ENCODE peak calls at places on chromosomes 16 and 17, in six cellular contexts. One of them, this sample, is unnamed. For H3K4me1, the result is how much of the 10 kb centered on the place peaks cover.

GRCh38 chr16:80693553-80693952 is 110.8 kb downstream of the CDYL2 start:
- DNase-seq in stomach: no peak
- DNase-seq in upper lobe of left lung: no peak
- DNase-seq in suprapubic skin: no peak
- DNase-seq in GM12878: no peak
- DNase-seq in sigmoid colon: no peak
- DNase-seq in this sample: no peak

GRCh38 chr17:69967910-69968411 is 107.1 kb upstream of the KCNJ16 start:
- DNase-seq in GM12878: no peak
- DNase-seq in upper lobe of left lung: no peak
- DNase-seq in sigmoid colon: no peak
- DNase-seq in stomach: no peak
- DNase-seq in suprapubic skin: no peak
- DNase-seq in this sample: no peak

GRCh38 chr16:68085259-68086071 is at the start of gene NFATC3:
- DNase-seq in GM12878: no peak
- DNase-seq in suprapubic skin: peak
- DNase-seq in sigmoid colon: peak
- DNase-seq in upper lobe of left lung: peak
- DNase-seq in stomach: peak
- DNase-seq in this sample: peak

GRCh38 chr16:88383401-88384221 is 852 bp downstream of the ZNF469 start:
- DNase-seq in upper lobe of left lung: no peak
- DNase-seq in GM12878: no peak
- DNase-seq in stomach: peak
- DNase-seq in sigmoid colon: peak
- DNase-seq in suprapubic skin: no peak
- DNase-seq in this sample: no peak

GRCh38 chr17:72266099-72266852 is 145.5 kb downstream of the SOX9 start:
- DNase-seq in suprapubic skin: no peak
- DNase-seq in GM12878: no peak
- DNase-seq in sigmoid colon: no peak
- DNase-seq in stomach: no peak
- DNase-seq in upper lobe of left lung: no peak
- DNase-seq in this sample: no peak

GRCh38 chr16:67548265-67549126 is 13.8 kb upstream of the CTCF start:
- DNase-seq in upper lobe of left lung: no peak
- DNase-seq in suprapubic skin: no peak
- DNase-seq in stomach: no peak
- DNase-seq in GM12878: no peak
- DNase-seq in sigmoid colon: peak
- DNase-seq in this sample: no peak

GRCh38 chr16:27408602-27409031 is 6.6 kb downstream of the IL21R start:
- DNase-seq in suprapubic skin: no peak
- DNase-seq in stomach: no peak
- DNase-seq in sigmoid colon: no peak
- DNase-seq in upper lobe of left lung: no peak
- DNase-seq in GM12878: peak
- DNase-seq in this sample: no peak

GRCh38 chr16:74052006-74052405 is 244.6 kb upstream of the PSMD7 start:
- DNase-seq in upper lobe of left lung: no peak
- DNase-seq in sigmoid colon: no peak
- DNase-seq in stomach: no peak
- DNase-seq in suprapubic skin: no peak
- DNase-seq in GM12878: no peak
- DNase-seq in this sample: no peak

GRCh38 chr17:3963214-3964201 is 729 bp downstream of the ATP2A3 start:
- DNase-seq in sigmoid colon: no peak
- DNase-seq in suprapubic skin: no peak
- DNase-seq in upper lobe of left lung: peak
- DNase-seq in GM12878: no peak
- DNase-seq in stomach: peak
- DNase-seq in this sample: peak

GRCh38 chr16:30353438-30354129 is 1.5 kb downstream of the CD2BP2 start:
- DNase-seq in upper lobe of left lung: no peak
- DNase-seq in stomach: no peak
- DNase-seq in sigmoid colon: no peak
- DNase-seq in GM12878: no peak
- DNase-seq in suprapubic skin: no peak
- DNase-seq in this sample: peak

GRCh38 chr17:17075037-17075755 is 32.9 kb downstream of the MPRIP start:
- DNase-seq in stomach: no peak
- DNase-seq in upper lobe of left lung: no peak
- DNase-seq in sigmoid colon: peak
- DNase-seq in GM12878: no peak
- DNase-seq in suprapubic skin: no peak
- DNase-seq in this sample: no peak

GRCh38 chr17:82921426-82921825 is 81.6 kb upstream of the ZNF750 start:
- DNase-seq in sigmoid colon: no peak
- DNase-seq in upper lobe of left lung: no peak
- DNase-seq in stomach: no peak
- DNase-seq in suprapubic skin: no peak
- DNase-seq in GM12878: no peak
- DNase-seq in this sample: no peak

GRCh38 chr17:29645516-29646051 is 22.9 kb upstream of the CORO6 start:
- DNase-seq in sigmoid colon: peak
- DNase-seq in stomach: peak
- DNase-seq in GM12878: no peak
- DNase-seq in suprapubic skin: peak
- DNase-seq in upper lobe of left lung: peak
- DNase-seq in this sample: peak
- TF ChIP-seq EP300 in sigmoid colon: no peak
- TF ChIP-seq EP300 in stomach: no peak
- TF ChIP-seq EP300 in GM12878: no peak
- TF ChIP-seq EP300 in suprapubic skin: peak
- TF ChIP-seq EP300 in upper lobe of left lung: peak
- TF ChIP-seq EP300 in this sample: no peak

GRCh38 chr16:14476183-14476582 is 153.9 kb downstream of the PARN start:
- DNase-seq in suprapubic skin: no peak
- DNase-seq in stomach: no peak
- DNase-seq in upper lobe of left lung: no peak
- DNase-seq in sigmoid colon: no peak
- DNase-seq in GM12878: no peak
- DNase-seq in this sample: no peak

GRCh38 chr16:14470788-14471187 is 159.3 kb downstream of the PARN start:
- DNase-seq in sigmoid colon: no peak
- DNase-seq in suprapubic skin: no peak
- DNase-seq in GM12878: no peak
- DNase-seq in upper lobe of left lung: no peak
- DNase-seq in stomach: no peak
- DNase-seq in this sample: no peak

GRCh38 chr16:14472357-14472756 is 157.7 kb downstream of the PARN start:
- DNase-seq in upper lobe of left lung: no peak
- DNase-seq in suprapubic skin: no peak
- DNase-seq in GM12878: no peak
- DNase-seq in stomach: no peak
- DNase-seq in sigmoid colon: no peak
- DNase-seq in this sample: no peak

GRCh38 chr16:14473488-14473887 is 156.6 kb downstream of the PARN start:
- DNase-seq in upper lobe of left lung: no peak
- DNase-seq in stomach: no peak
- DNase-seq in sigmoid colon: no peak
- DNase-seq in GM12878: no peak
- DNase-seq in suprapubic skin: no peak
- DNase-seq in this sample: no peak

GRCh38 chr16:14475370-14476139 is 154.5 kb downstream of the PARN start:
- DNase-seq in stomach: peak
- DNase-seq in GM12878: no peak
- DNase-seq in sigmoid colon: no peak
- DNase-seq in suprapubic skin: no peak
- DNase-seq in upper lobe of left lung: peak
- DNase-seq in this sample: no peak
- TF ChIP-seq POLR2AphosphoS5 in stomach: no peak
- TF ChIP-seq POLR2AphosphoS5 in GM12878: no peak
- TF ChIP-seq POLR2AphosphoS5 in sigmoid colon: no peak
- TF ChIP-seq POLR2AphosphoS5 in suprapubic skin: no peak
- TF ChIP-seq POLR2AphosphoS5 in upper lobe of left lung: no peak
- TF ChIP-seq POLR2AphosphoS5 in this sample: no peak

DNA sequence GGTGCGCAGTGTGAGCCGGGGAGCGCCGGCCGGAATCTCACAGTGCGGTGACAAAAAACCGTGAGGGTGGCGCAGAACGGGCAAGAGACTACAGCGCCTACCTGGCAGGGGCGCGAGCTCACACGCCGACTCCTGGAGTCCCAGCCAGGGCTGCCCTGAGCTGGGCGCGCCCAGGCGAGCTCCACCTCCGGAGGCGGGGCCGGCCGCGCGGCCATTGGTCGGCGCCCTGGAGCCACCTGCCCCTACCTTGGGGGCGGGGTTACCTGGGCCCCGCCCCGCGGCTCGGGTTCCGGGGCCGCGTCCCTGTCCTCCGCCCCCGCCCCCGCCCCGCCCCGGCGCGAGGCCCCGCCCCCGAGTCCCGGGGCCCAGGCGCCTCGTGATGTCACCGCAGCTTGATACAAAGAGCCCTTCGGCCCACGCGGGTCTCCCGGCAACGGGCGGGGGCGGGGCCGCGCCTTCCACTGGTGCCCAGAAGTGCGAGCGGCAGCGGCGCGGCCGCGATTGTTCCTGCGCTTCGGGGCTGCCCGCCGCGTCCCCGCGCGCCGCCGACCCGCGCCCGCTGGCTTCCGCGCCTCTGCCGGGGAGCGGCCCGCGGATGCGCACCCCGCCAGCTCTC is 96.3 kb downstream of the RAB11FIP4 start:
- DNase-seq in stomach: peak
- DNase-seq in upper lobe of left lung: peak
- DNase-seq in GM12878: no peak
- DNase-seq in suprapubic skin: no peak
- DNase-seq in sigmoid colon: peak
- DNase-seq in this sample: peak
- H3K4me1 ChIP-seq in stomach: under half
- H3K4me1 ChIP-seq in upper lobe of left lung: under half
- H3K4me1 ChIP-seq in GM12878: under half
- H3K4me1 ChIP-seq in suprapubic skin: half or more
- H3K4me1 ChIP-seq in sigmoid colon: under half
- H3K4me1 ChIP-seq in this sample: under half

GRCh38 chr16:28823291-28823718 is 506 bp downstream of the ATXN2L start:
- DNase-seq in suprapubic skin: no peak
- DNase-seq in upper lobe of left lung: no peak
- DNase-seq in GM12878: no peak
- DNase-seq in stomach: no peak
- DNase-seq in sigmoid colon: no peak
- DNase-seq in this sample: no peak

GRCh38 chr16:28823719-28824547 is 1.1 kb downstream of the ATXN2L start:
- DNase-seq in upper lobe of left lung: peak
- DNase-seq in sigmoid colon: peak
- DNase-seq in suprapubic skin: peak
- DNase-seq in stomach: peak
- DNase-seq in GM12878: peak
- DNase-seq in this sample: peak

GRCh38 chr16:28822520-28823290 is at the start of gene ATXN2L:
- DNase-seq in GM12878: peak
- DNase-seq in upper lobe of left lung: peak
- DNase-seq in sigmoid colon: peak
- DNase-seq in suprapubic skin: peak
- DNase-seq in stomach: peak
- DNase-seq in this sample: peak

GRCh38 chr16:28820016-28820415 is 2.8 kb upstream of the ATXN2L start:
- DNase-seq in suprapubic skin: no peak
- DNase-seq in GM12878: no peak
- DNase-seq in stomach: no peak
- DNase-seq in upper lobe of left lung: no peak
- DNase-seq in sigmoid colon: peak
- DNase-seq in this sample: peak

DNA sequence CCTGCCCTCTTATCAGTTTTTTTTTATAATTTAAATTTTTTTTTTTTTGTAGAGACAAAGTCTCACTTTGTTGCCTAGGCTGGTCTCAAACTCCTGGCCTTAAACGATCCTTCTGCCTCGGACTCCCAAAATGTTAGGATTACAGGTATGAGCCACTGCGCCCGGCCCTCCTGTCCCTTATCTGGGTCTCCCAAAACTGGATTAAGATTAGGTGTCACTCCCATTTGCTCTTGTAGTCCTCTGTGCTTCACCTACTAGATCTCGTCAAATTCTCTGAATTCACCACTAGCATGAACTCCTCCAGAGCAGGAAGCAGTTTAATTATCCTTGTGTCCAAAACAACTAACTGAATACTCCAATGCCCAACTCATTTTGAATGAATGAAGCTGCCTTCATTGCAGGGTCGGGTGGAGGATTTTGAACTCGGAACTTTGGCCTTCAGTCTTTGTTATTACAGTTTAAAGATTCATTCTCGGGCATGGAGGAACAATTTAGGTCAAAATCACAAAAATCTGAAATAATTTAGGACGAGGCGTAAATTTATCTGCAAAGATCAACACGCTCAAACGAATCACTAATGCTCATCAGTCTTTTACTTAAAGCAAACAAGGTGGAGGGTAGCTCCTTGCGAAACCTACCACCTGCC is 802 bp upstream of the ATXN2L start:
- DNase-seq in stomach: no peak
- DNase-seq in upper lobe of left lung: no peak
- DNase-seq in sigmoid colon: no peak
- DNase-seq in GM12878: no peak
- DNase-seq in suprapubic skin: no peak
- DNase-seq in this sample: no peak
- TF ChIP-seq EP300 in stomach: no peak
- TF ChIP-seq EP300 in upper lobe of left lung: no peak
- TF ChIP-seq EP300 in sigmoid colon: no peak
- TF ChIP-seq EP300 in GM12878: no peak
- TF ChIP-seq EP300 in suprapubic skin: no peak
- TF ChIP-seq EP300 in this sample: no peak

GRCh38 chr17:48131216-48131824 is 23.8 kb downstream of the SNX11 start:
- DNase-seq in GM12878: no peak
- DNase-seq in upper lobe of left lung: peak
- DNase-seq in suprapubic skin: no peak
- DNase-seq in stomach: peak
- DNase-seq in sigmoid colon: peak
- DNase-seq in this sample: peak
- TF ChIP-seq POLR2AphosphoS5 in GM12878: no peak
- TF ChIP-seq POLR2AphosphoS5 in upper lobe of left lung: no peak
- TF ChIP-seq POLR2AphosphoS5 in suprapubic skin: no peak
- TF ChIP-seq POLR2AphosphoS5 in stomach: no peak
- TF ChIP-seq POLR2AphosphoS5 in sigmoid colon: no peak
- TF ChIP-seq POLR2AphosphoS5 in this sample: no peak

DNA sequence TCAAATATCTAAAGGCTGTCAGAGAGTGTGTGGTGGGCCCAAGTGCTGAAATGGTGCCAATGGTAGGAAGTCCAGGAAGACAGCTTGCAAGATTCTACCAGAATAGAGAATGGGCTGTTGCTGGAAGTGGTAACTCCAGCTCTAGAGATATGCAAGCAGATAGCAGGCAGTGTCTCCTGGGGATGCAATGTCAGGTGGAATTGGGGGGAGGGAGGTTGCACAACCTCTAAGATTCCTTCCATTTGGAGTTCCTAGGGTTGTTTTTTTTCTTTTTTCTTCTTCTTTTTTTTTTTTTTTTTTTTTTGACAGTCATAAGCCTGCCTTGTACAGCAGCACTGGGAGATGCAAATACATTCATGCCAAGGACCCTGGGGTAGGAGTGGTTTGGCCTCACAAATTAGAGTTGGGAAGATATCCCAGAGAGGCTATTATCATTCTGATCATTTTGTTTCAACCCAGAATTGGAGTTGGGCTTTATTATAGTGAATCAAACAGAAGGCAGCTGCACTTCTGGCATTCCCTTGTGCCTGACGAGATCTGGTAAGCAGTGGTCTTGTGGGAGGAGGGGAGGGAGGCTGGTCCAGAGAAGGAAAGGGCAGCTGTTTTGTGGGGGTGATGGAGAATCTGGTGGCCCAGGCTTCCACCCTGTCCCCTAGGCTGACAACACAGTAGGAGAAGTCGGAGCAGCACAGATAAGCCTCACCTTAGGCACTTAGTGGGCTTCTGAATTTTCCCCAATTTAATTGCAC is 51.1 kb downstream of the SLC6A2 start:
- DNase-seq in GM12878: no peak
- DNase-seq in upper lobe of left lung: no peak
- DNase-seq in stomach: no peak
- DNase-seq in suprapubic skin: no peak
- DNase-seq in sigmoid colon: no peak
- DNase-seq in this sample: no peak
- H3K4me1 ChIP-seq in GM12878: under half
- H3K4me1 ChIP-seq in upper lobe of left lung: under half
- H3K4me1 ChIP-seq in stomach: under half
- H3K4me1 ChIP-seq in suprapubic skin: under half
- H3K4me1 ChIP-seq in sigmoid colon: under half
- H3K4me1 ChIP-seq in this sample: under half